ENCODE peak calls at places on chromosomes 3 and 15, in five cellular contexts. M is AG09309, R is fibroblast of pulmonary artery, G is GM12864, E is thoracic aorta. W is an unnamed sample.

GRCh38 chr3:131163-131889 is 65.2 kb upstream of the CHL1 start:
- DNase-seq in G (no peak), R (no peak), M (no peak), E (no peak), W (no peak)

GRCh38 chr3:42055291-42055690 is 35.9 kb upstream of the TRAK1 start:
- DNase-seq in R (peak), G (no peak), M (peak), E (no peak), W (no peak)

GRCh38 chr3:169453256-169454059 is 210.1 kb downstream of the MECOM start:
- DNase-seq in E (no peak), G (no peak), R (no peak), M (no peak), W (no peak)

GRCh38 chr3:29397406-29397805 is 116.5 kb downstream of the RBMS3 start:
- DNase-seq in R (no peak), G (no peak), E (no peak), M (no peak), W (no peak)

GRCh38 chr3:133371181-133371580 is 28.7 kb upstream of the BFSP2 start:
- DNase-seq in M (no peak), R (no peak), G (no peak), E (no peak), W (peak)

GRCh38 chr3:40468018-40468417 is 8.9 kb upstream of the ZNF619 start:
- DNase-seq in G (no peak), M (no peak), R (no peak), E (no peak), W (no peak)

GRCh38 chr3:43062556-43063040 is 43.3 kb downstream of the POMGNT2 start:
- DNase-seq in G (no peak), E (no peak), M (no peak), R (peak), W (no peak)

GRCh38 chr15:39195988-39196486 is 384.8 kb upstream of the THBS1 start:
- DNase-seq in R (peak), E (no peak), G (no peak), M (peak), W (no peak)

GRCh38 chr3:66017084-66017990 is 21.4 kb downstream of the MAGI1 start:
- DNase-seq in G (no peak), E (no peak), R (no peak), M (no peak), W (no peak)

GRCh38 chr15:42444415-42445063 is 46.4 kb downstream of the ZNF106 start:
- DNase-seq in R (no peak), G (no peak), M (no peak), E (no peak), W (no peak)

GRCh38 chr3:72836923-72837322 is 11.3 kb downstream of the SHQ1 start:
- DNase-seq in R (peak), G (no peak), E (peak), M (no peak), W (no peak)

GRCh38 chr3:70806556-70806955 is 494.1 kb upstream of the MDFIC2 start:
- DNase-seq in G (no peak), E (no peak), R (no peak), M (no peak), W (no peak)

GRCh38 chr15:27490867-27491595 is 520.0 kb downstream of the GABRG3 start:
- DNase-seq in M (no peak), G (no peak), E (no peak), R (no peak), W (no peak)

GRCh38 chr3:191961036-191961435 is 500.1 kb downstream of the PYDC2 start:
- DNase-seq in M (no peak), E (no peak), G (no peak), R (no peak), W (no peak)

GRCh38 chr3:53577486-53577885 is 83.1 kb downstream of the CACNA1D start:
- DNase-seq in E (no peak), G (no peak), M (no peak), R (no peak), W (no peak)

GRCh38 chr15:95559875-95560394 is 770.6 kb upstream of the NR2F2 start:
- DNase-seq in G (no peak), M (peak), R (peak), E (no peak), W (no peak)

GRCh38 chr3:169865176-169865800 is 4.4 kb downstream of the LRRC31 start:
- DNase-seq in M (no peak), R (no peak), G (no peak), E (no peak), W (no peak)

GRCh38 chr3:50724831-50725230 is 50.1 kb downstream of the DOCK3 start:
- DNase-seq in R (no peak), M (no peak), G (no peak), E (no peak), W (no peak)

GRCh38 chr3:194632983-194633348 is 253 bp downstream of the TMEM44 start:
- DNase-seq in M (no peak), R (no peak), G (no peak), E (no peak), W (no peak)

DNA sequence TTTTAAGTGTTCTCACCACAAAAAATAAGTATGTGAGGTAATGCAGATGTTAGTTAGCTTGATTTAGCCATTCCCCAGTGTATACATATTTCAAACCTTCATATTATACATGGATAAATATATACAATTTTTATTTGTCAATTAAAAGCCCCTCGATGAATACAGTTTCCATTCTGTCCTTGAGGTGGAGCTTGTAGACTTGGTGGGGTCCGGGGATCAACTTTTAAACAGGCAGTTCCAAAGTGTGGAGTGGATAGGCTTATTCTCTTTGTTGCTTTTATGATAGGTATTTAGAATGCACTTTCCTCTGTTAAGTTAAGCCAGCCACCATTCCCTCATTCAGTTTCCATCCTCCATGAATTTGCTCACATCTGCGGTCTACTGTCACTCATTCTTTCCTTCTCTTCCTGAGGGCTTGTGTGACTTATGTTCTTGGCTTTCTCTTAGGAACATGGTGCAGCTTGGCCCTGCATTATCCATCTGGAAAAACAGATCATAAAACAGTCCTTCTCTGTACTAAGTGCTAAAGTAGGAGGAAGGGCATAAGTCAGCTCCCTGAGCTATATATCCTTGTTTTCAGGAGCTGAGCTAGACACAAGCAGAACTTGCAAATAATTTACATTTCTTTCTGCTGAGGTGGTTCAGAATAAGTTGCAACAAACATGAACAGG is 149.1 kb downstream of the NFKBIZ start:
- DNase-seq in G (no peak), M (no peak), E (no peak), R (no peak), W (no peak)
- TF ChIP-seq CTCF in G (no peak), M (no peak), E (no peak), R (no peak), W (no peak)

GRCh38 chr3:108152261-108152660 is 61.4 kb upstream of the CD47 start:
- DNase-seq in R (no peak), G (no peak), M (no peak), E (no peak), W (no peak)

GRCh38 chr3:108157275-108157674 is 64.9 kb downstream of the IFT57 start:
- DNase-seq in R (no peak), E (no peak), M (no peak), G (no peak), W (no peak)

GRCh38 chr3:108156312-108156853 is 65.6 kb upstream of the CD47 start:
- DNase-seq in R (no peak), E (no peak), M (no peak), G (no peak), W (no peak)

GRCh38 chr3:108150200-108150599 is 59.4 kb upstream of the CD47 start:
- DNase-seq in E (no peak), M (no peak), R (no peak), G (no peak), W (no peak)

GRCh38 chr3:108153451-108153981 is 62.7 kb upstream of the CD47 start:
- DNase-seq in R (peak), E (no peak), M (no peak), G (peak), W (no peak)
- TF ChIP-seq CTCF in R (peak), E (peak), M (peak), G (peak), W (peak)

DNA sequence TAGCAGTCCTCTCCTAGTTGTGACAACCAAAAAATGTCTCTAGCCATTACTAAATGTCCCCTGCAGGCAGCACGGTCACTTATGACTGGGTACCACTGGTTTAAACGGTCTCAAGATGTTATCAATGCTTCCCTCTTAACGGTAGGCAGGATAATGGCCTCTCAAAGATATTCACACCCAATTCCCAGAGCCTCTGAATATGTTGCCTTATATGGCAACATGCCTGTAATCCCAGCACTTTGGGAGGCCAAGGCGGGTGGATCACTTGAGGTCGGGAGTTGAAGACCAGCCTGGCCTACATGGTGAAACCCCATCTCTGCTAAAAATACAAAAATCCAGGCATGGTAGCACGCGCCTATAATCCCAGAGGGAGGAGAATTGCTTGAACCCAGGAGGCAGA is 9.4 kb downstream of the MME start:
- DNase-seq in R (no peak), M (no peak), E (no peak), G (no peak), W (no peak)
- TF ChIP-seq CTCF in R (no peak), M (no peak), E (no peak), G (no peak), W (no peak)

GRCh38 chr15:98713585-98714001 is 65.3 kb downstream of the IGF1R start:
- DNase-seq in E (no peak), M (no peak), R (no peak), G (peak), W (no peak)
- TF ChIP-seq CTCF in E (no peak), M (no peak), R (no peak), G (no peak), W (no peak)

DNA sequence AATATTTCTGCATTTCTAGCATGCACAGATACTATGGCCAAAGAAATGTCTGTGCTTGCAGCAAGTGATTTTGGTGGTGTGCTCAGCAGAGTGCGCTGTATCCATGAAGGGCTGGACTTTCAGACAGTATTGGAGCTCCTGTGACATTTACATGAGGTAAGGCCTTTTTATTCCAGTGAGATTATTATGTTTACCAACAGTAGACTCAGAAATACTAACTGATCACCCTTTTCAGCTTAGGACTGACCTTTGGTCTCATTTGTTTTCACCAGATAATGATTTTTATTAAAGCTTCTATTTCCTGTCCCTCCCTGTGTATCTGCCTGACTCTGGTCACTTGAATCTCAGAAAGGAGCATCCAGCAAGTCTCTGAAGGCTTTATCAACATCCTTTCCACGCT is 1302.5 kb upstream of the EPHA6 start:
- DNase-seq in M (no peak), G (no peak), E (no peak), R (no peak), W (no peak)
- TF ChIP-seq CTCF in M (no peak), G (no peak), E (no peak), R (no peak), W (no peak)

GRCh38 chr3:187051724-187052364 is 87.5 kb downstream of the RPL39L start:
- DNase-seq in E (no peak), G (no peak), R (no peak), M (no peak), W (no peak)

GRCh38 chr3:187044871-187045552 is 94.3 kb downstream of the RPL39L start:
- DNase-seq in E (no peak), G (no peak), M (no peak), R (peak), W (no peak)

GRCh38 chr3:187051066-187051465 is 88.2 kb downstream of the RPL39L start:
- DNase-seq in R (no peak), G (no peak), M (no peak), E (no peak), W (no peak)

GRCh38 chr3:187046033-187046432 is 93.3 kb downstream of the RPL39L start:
- DNase-seq in R (no peak), M (no peak), G (no peak), E (no peak), W (no peak)

GRCh38 chr3:187049462-187050101 is 89.7 kb downstream of the RPL39L start:
- DNase-seq in E (no peak), R (no peak), M (no peak), G (no peak), W (no peak)
- TF ChIP-seq CTCF in E (no peak), R (no peak), M (no peak), G (no peak), W (no peak)

GRCh38 chr3:48419597-48419996 is 10.3 kb downstream of the PLXNB1 start:
- DNase-seq in R (no peak), E (no peak), M (no peak), G (no peak), W (no peak)

GRCh38 chr3:48417529-48418108 is 12.3 kb downstream of the PLXNB1 start:
- DNase-seq in G (no peak), M (no peak), R (no peak), E (no peak), W (no peak)

GRCh38 chr3:48419149-48419548 is 10.7 kb downstream of the PLXNB1 start:
- DNase-seq in G (no peak), M (no peak), R (no peak), E (no peak), W (no peak)

GRCh38 chr3:48418651-48419050 is 11.2 kb downstream of the PLXNB1 start:
- DNase-seq in E (no peak), G (no peak), R (no peak), M (no peak), W (no peak)

GRCh38 chr3:48418140-48418539 is 11.7 kb downstream of the PLXNB1 start:
- DNase-seq in G (no peak), M (no peak), E (no peak), R (no peak), W (no peak)
- TF ChIP-seq CTCF in G (no peak), M (no peak), E (no peak), R (no peak), W (no peak)

GRCh38 chr3:99761415-99761981 is 56.2 kb upstream of the CMSS1 start:
- DNase-seq in G (no peak), M (no peak), E (no peak), R (no peak), W (no peak)
- TF ChIP-seq CTCF in G (no peak), M (no peak), E (no peak), R (no peak), W (no peak)

DNA sequence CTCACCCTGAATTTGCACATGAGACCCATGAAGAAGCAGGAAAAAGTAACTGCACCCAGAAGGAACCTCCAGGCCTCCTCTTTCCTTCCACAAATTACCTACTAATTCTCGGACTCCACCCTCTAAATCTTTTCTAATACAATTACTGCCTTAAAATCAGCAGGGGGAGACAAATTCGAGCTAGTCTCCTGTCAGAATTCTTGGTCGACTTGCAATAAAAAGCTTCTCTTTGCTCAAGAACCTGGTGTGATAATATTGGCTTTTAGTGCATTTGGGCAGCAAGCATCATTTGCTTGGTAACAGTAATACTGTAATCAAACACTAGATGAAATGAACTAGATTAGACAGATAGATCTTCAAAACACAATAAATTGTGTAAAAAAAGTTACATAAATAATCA is 281.9 kb downstream of the RAP2B start:
- DNase-seq in R (peak), M (no peak), G (no peak), E (no peak), W (no peak)
- TF ChIP-seq CTCF in R (peak), M (no peak), G (peak), E (no peak), W (no peak)

DNA sequence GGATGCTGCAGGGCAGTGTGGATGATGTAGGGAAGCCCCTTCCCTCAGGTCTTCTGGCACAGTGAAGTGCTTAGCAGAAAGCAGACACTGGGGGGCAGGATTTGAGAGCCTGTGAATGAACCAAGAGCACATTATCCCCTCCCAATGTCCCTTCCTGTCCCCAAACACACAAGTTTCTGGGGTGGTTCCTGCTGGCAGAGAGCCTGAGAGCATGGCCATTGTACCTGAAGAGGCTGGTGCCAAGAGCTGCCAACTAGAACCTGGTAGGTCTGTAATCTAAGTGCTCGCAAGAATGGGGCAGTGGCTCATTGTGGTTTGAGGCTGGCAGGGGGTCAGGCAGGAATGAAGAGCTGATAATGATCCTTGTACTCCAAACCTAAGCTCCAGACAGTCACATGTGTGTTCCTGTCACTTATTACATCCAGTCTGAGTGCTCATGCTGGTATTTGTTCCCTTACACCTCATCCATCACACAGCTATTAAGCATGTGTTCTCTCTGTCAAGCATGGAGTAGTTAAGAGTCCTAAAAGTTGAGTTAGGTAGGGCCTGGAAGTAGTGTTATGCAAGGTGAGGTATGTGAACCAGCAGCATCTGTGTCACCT is 6.7 kb upstream of the CCR1 start:
- DNase-seq in M (no peak), G (no peak), R (no peak), E (no peak), W (no peak)
- TF ChIP-seq CTCF in M (no peak), G (peak), R (no peak), E (no peak), W (no peak)